ENCODE peak calls at places on chromosomes 12 and 14, in four cellular contexts. D, M, I and W are unnamed samples. For H3K27me3, H3K36me3 and H3K9me3, the result is how much of the 10 kb centered on the place peaks cover.

GRCh38 chr12:95504140-95504539 is 30.2 kb downstream of the METAP2 start:
- DNase-seq in D (no peak), M (no peak), I (no peak), W (no peak)

GRCh38 chr12:123998344-123998941 is 25.4 kb downstream of the ZNF664 start:
- DNase-seq in D (no peak), M (no peak), I (no peak), W (no peak)

GRCh38 chr14:93941293-93941910 is 14.3 kb downstream of the FAM181A start:
- DNase-seq in D (no peak), M (peak), I (no peak), W (peak)

GRCh38 chr14:78153069-78153351 is 17.2 kb upstream of the NRXN3 start:
- DNase-seq in D (no peak), M (no peak), I (no peak), W (no peak)

GRCh38 chr12:121223283-121223946 is 13.5 kb downstream of the P2RX4 start:
- DNase-seq in D (no peak), M (no peak), I (no peak), W (no peak)

GRCh38 chr12:30989754-30990153 is 63.2 kb downstream of the TSPAN11 start:
- DNase-seq in D (peak), M (no peak), I (no peak), W (peak)

GRCh38 chr12:3815096-3815766 is 58.0 kb downstream of the PARP11 start:
- DNase-seq in D (no peak), M (no peak), I (no peak), W (no peak)

GRCh38 chr12:6241495-6241894 is 41.3 kb downstream of the CD9 start:
- DNase-seq in D (no peak), M (peak), I (peak), W (no peak)

GRCh38 chr12:66984962-66985361 is 284.2 kb upstream of the CAND1 start:
- DNase-seq in D (no peak), M (no peak), I (no peak), W (no peak)

GRCh38 chr14:75156901-75157300 is 19.5 kb downstream of the TMED10 start:
- DNase-seq in D (no peak), M (no peak), I (no peak), W (no peak)

GRCh38 chr14:102200690-102201368 is 61.1 kb downstream of the WDR20 start:
- DNase-seq in D (no peak), M (no peak), I (no peak), W (no peak)

GRCh38 chr12:64694130-64695078 is 64.8 kb downstream of the GNS start:
- DNase-seq in D (no peak), M (no peak), I (no peak), W (no peak)

GRCh38 chr12:121709478-121709890 is 3.1 kb upstream of the TMEM120B start:
- DNase-seq in D (no peak), M (no peak), I (no peak), W (peak)

GRCh38 chr12:2563709-2564108 is 231.1 kb upstream of the FKBP4 start:
- DNase-seq in D (no peak), M (no peak), I (no peak), W (no peak)
- H3K27me3 ChIP-seq in D (under half), M (under half), I (under half), W (under half)

DNA sequence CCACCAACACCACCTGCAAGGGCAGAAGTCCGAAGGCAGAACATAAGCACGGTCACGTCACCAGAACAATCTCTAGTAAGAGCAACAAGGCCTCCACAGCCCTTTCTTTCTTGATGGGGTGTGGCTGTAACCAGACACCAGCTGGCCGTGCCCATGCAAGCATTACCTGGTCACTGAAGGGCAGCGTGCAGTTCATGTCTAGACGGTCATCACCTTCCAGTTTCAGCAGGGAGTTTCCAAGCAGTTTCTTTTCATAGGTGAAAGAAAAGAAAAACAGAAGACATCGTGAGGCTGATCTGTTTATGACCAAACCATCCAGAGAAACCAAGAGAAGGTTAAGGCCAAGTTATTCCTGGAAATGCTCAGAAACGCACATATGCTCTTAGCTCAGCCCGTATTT is 42.4 kb downstream of the PRKAB1 start:
- DNase-seq in D (no peak), M (no peak), I (no peak), W (no peak)
- H3K36me3 ChIP-seq in D (under half), M (under half), I (under half), W (under half)

GRCh38 chr12:46567667-46568066 is 195.1 kb upstream of the SLC38A2 start:
- DNase-seq in D (no peak), M (no peak), I (no peak), W (no peak)
- H3K9me3 ChIP-seq in D (under half), M (under half), I (under half), W (under half)

DNA sequence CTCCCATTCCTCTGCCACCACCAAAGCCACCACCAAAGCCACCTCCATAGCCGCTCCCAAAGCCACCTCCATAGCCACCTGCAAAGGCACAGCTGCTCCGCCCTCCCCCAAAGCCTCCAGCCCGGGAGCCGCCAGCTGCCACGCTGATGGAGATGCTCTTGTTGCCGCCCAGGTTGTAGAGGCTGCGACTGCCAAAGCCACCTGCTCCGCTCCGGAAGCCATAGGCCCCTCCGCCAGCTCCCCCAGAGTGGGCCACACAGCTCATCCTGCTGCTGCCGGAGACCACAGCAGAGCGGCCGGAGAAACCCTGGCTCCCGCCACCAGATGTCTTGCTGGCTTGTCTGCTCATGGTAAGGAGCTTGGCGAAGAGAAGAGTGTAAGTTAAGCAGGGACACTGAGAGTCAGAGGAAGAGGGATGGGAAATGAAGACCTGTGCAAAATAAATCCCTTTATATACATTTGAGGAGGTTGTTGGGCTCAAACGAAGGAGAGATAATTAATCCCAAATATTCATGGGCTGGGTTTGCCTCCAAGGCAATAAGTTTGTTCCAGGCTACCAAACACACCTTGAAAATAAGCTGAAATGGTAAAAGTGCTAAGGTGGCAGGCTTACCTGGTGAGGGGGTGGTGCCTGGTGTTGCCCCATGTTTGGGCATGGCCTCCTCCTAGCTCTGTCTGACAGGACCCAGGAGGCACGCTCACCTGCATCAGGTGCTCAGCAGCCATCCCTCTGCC is at the start of gene KRT3:
- DNase-seq in D (no peak), M (no peak), I (no peak), W (no peak)
- H3K27me3 ChIP-seq in D (under half), M (under half), I (under half), W (under half)

GRCh38 chr12:60577607-60578006 is 981.8 kb downstream of the SLC16A7 start:
- DNase-seq in D (no peak), M (no peak), I (no peak), W (no peak)
- H3K36me3 ChIP-seq in D (under half), M (under half), I (under half), W (under half)

GRCh38 chr12:8956073-8956472 is 6.6 kb upstream of the M6PR start:
- DNase-seq in D (no peak), M (no peak), I (no peak), W (no peak)

GRCh38 chr12:8951744-8952143 is 2.3 kb upstream of the M6PR start:
- DNase-seq in D (no peak), M (no peak), I (no peak), W (no peak)

GRCh38 chr12:8956772-8957171 is 7.3 kb upstream of the M6PR start:
- DNase-seq in D (no peak), M (no peak), I (no peak), W (no peak)

GRCh38 chr12:8950702-8951478 is 1.4 kb upstream of the M6PR start:
- DNase-seq in D (no peak), M (no peak), I (no peak), W (no peak)

GRCh38 chr12:8953773-8954402 is 4.4 kb upstream of the M6PR start:
- DNase-seq in D (no peak), M (no peak), I (no peak), W (no peak)
- H3K9me3 ChIP-seq in D (under half), M (under half), I (under half), W (under half)

DNA sequence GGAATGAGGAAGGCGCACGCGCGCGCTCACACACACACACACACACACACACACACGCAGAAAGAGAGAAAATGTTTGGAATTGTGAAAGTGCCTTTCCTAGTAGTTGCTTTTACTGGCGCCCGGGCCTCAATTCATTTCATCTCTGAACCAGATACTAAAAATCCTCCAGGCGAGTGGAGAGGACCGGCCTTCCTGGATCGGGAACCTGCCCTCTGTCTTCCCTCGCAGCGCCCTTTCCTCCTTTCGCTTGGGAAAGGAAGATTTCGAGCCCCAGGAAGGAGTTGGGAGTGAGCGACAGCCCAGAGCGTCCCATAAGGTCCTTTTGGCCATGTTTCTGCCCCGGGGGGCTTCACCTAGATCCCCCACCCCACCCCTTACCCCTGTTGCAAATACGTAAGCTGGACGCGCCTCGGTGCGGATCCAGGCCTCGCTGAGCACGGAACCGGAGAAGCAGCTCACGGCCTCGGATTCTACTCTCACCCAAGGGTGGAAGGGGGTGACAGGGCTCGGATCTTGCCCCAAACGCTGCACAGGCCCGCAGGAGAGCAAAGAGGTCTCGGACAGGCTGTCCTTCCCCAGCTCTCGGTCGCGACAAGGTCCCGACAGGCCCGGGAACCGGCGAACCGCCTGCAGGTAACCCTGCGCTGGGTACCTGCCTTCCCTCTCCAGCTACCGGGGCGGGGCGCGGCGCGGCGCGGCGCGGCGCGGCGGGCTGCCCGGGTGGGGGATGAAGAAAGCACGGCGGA is 8.0 kb upstream of the TBX3 start:
- DNase-seq in D (peak), M (no peak), I (no peak), W (no peak)
- H3K27me3 ChIP-seq in D (half or more), M (half or more), I (under half), W (under half)